ENCODE peak calls at places on chromosomes 16 and 17, in ten cellular contexts. G, K, O, I, Q, Y, S, C, A and W are unnamed samples.

GRCh38 chr16:69324013-69324531 is 6.3 kb downstream of the PDF start:
- DNase-seq in G (no peak), K (peak; percentile 80), O (no peak), I (peak; percentile 83), Q (no peak), Y (no peak), S (peak; percentile 73), C (no peak), A (peak; percentile 83), W (no peak)

GRCh38 chr17:65008877-65009276 is 47.7 kb downstream of the GNA13 start:
- DNase-seq in G (no peak), K (no peak), O (no peak), I (no peak), Q (no peak), Y (no peak), S (no peak), C (no peak), A (no peak), W (no peak)

GRCh38 chr16:28292731-28293588 is 635 bp downstream of the SBK1 start:
- DNase-seq in G (no peak), K (peak; percentile 68), O (no peak), I (peak; percentile 51), Q (peak; percentile 57), Y (no peak), S (peak; percentile 88), C (no peak), A (no peak), W (no peak)

GRCh38 chr16:11254913-11255736 is 879 bp downstream of the SOCS1 start:
- DNase-seq in G (peak; percentile 42), K (peak; percentile 80), O (peak; percentile 52), I (peak; percentile 64), Q (peak; percentile 42), Y (peak; percentile 85), S (no peak), C (peak; percentile 74), A (peak; percentile 71), W (no peak)

GRCh38 chr17:76915840-76916510 is 47.8 kb downstream of the MGAT5B start:
- DNase-seq in G (no peak), K (no peak), O (no peak), I (no peak), Q (no peak), Y (no peak), S (no peak), C (no peak), A (peak; percentile 63), W (no peak)

GRCh38 chr16:81523387-81524115 is 78.9 kb downstream of the CMIP start:
- DNase-seq in G (peak; percentile 42), K (peak; percentile 61), O (peak; percentile 96), I (peak; percentile 61), Q (no peak), Y (no peak), S (peak; percentile 56), C (no peak), A (no peak), W (no peak)

GRCh38 chr17:63116967-63117366 is 150.9 kb downstream of the TANC2 start:
- DNase-seq in G (no peak), K (no peak), O (no peak), I (no peak), Q (peak; percentile 65), Y (no peak), S (no peak), C (no peak), A (no peak), W (no peak)

GRCh38 chr17:76577876-76578275 is 7.8 kb downstream of the ST6GALNAC2 start:
- DNase-seq in G (no peak), K (no peak), O (no peak), I (no peak), Q (no peak), Y (no peak), S (no peak), C (no peak), A (no peak), W (no peak)

GRCh38 chr16:12157510-12158093 is 181.1 kb downstream of the SNX29 start:
- DNase-seq in G (peak; percentile 22), K (peak; percentile 20), O (peak; percentile 25), I (no peak), Q (no peak), Y (no peak), S (peak; percentile 23), C (no peak), A (no peak), W (no peak)

GRCh38 chr17:66702106-66702936 is 132.6 kb upstream of the CACNG5 start:
- DNase-seq in G (no peak), K (no peak), O (peak; percentile 94), I (no peak), Q (no peak), Y (no peak), S (no peak), C (no peak), A (no peak), W (no peak)

DNA sequence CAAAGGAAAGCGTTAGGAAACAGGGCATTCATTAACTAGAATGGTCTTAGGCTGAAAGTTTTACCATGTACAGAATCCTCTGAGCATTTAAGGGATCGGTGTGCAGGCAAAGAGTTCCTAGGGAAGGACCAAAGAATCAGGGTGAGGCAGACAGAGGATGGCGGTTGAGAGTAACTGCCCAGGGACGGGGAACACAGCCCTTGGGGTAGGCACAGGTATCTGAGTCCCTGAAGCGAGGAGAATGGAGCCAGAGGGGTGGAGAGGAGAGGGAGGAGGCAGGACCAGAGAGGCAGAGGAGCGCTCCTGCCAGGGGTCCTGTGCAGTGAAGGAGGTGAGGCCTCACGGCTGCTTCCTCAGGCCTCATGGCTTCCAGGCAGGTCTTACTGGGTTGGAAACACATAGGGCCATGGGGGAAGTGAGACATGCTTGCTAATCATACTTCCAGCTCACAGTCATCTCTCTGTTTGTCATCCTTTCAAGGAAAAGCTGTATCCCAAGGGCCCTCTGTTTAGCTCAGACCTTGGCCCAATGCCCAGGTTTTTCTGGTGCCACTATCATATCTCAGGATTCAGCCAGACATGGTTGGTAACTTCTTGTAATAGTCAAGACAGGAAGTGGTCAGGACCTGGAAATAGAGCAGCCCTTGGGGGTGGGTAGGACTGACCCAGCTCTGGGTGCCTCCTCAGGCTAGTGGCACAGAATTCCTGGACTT is 13.8 kb upstream of the ITGB3 start:
- DNase-seq in G (peak; percentile 99), K (no peak), O (peak; percentile 100), I (peak; percentile 84), Q (no peak), Y (peak; percentile 43), S (no peak), C (peak; percentile 89), A (peak; percentile 81), W (no peak)
- H3K4me3 ChIP-seq in G (no peak overlapping the region), K (no peak overlapping the region), O (no peak overlapping the region), I (no peak overlapping the region), Q (no peak overlapping the region), Y (no peak overlapping the region), S (no peak overlapping the region), C (no peak overlapping the region), A (no peak overlapping the region), W (no peak overlapping the region)

GRCh38 chr17:48586355-48586924 is 3.6 kb downstream of the HOXB3 start:
- DNase-seq in G (no peak), K (no peak), O (no peak), I (no peak), Q (no peak), Y (no peak), S (no peak), C (no peak), A (no peak), W (no peak)
- H3K4me3 ChIP-seq in G (no peak overlapping the region), K (peak overlapping the region; percentile 55), O (peak overlapping the region; percentile 83), I (peak overlapping the region; percentile 78), Q (no peak overlapping the region), Y (peak overlapping the region; percentile 63), S (peak overlapping the region; percentile 53), C (peak overlapping the region; percentile 36), A (peak overlapping the region; percentile 51), W (no peak overlapping the region)

GRCh38 chr16:73565925-73566324 is 518.0 kb upstream of the ZFHX3 start:
- DNase-seq in G (no peak), K (no peak), O (no peak), I (no peak), Q (no peak), Y (no peak), S (no peak), C (no peak), A (no peak), W (no peak)

GRCh38 chr16:73569266-73569665 is 521.3 kb upstream of the ZFHX3 start:
- DNase-seq in G (no peak), K (no peak), O (no peak), I (no peak), Q (no peak), Y (no peak), S (no peak), C (no peak), A (no peak), W (no peak)

GRCh38 chr16:73572135-73572534 is 524.2 kb upstream of the ZFHX3 start:
- DNase-seq in G (no peak), K (peak; percentile 71), O (peak; percentile 23), I (peak; percentile 77), Q (no peak), Y (no peak), S (no peak), C (peak; percentile 75), A (peak; percentile 73), W (no peak)

GRCh38 chr16:73565263-73565662 is 517.3 kb upstream of the ZFHX3 start:
- DNase-seq in G (no peak), K (no peak), O (peak; percentile 37), I (no peak), Q (no peak), Y (no peak), S (no peak), C (no peak), A (no peak), W (no peak)

GRCh38 chr16:73568769-73569168 is 520.8 kb upstream of the ZFHX3 start:
- DNase-seq in G (no peak), K (no peak), O (no peak), I (no peak), Q (no peak), Y (no peak), S (no peak), C (no peak), A (no peak), W (no peak)
- H3K4me3 ChIP-seq in G (no peak overlapping the region), K (no peak overlapping the region), O (no peak overlapping the region), I (no peak overlapping the region), Q (no peak overlapping the region), Y (no peak overlapping the region), S (no peak overlapping the region), C (no peak overlapping the region), A (no peak overlapping the region), W (no peak overlapping the region)

GRCh38 chr16:65124596-65124995 is 2.7 kb upstream of the CDH11 start:
- DNase-seq in G (no peak), K (no peak), O (no peak), I (no peak), Q (no peak), Y (no peak), S (no peak), C (no peak), A (no peak), W (no peak)
- H3K4me3 ChIP-seq in G (no peak overlapping the region), K (peak overlapping the region; percentile 62), O (peak overlapping the region; percentile 90), I (no peak overlapping the region), Q (no peak overlapping the region), Y (no peak overlapping the region), S (peak overlapping the region; percentile 49), C (no peak overlapping the region), A (no peak overlapping the region), W (no peak overlapping the region)

GRCh38 chr16:30092373-30093010 is 768 bp upstream of the TBX6 start:
- DNase-seq in G (peak; percentile 53), K (peak; percentile 92), O (peak; percentile 45), I (peak; percentile 90), Q (peak; percentile 51), Y (peak; percentile 95), S (peak; percentile 96), C (peak; percentile 90), A (peak; percentile 90), W (peak; percentile 76)
- H3K4me3 ChIP-seq in G (peak overlapping the region; percentile 37), K (peak overlapping the region; percentile 62), O (peak overlapping the region; percentile 78), I (peak overlapping the region; percentile 64), Q (peak overlapping the region; percentile 48), Y (peak overlapping the region; percentile 71), S (peak overlapping the region; percentile 50), C (no peak overlapping the region), A (peak overlapping the region; percentile 56), W (peak overlapping the region; percentile 92)